ENCODE peak calls at places on chromosome 15, in nine cellular contexts. I is neural crest cell; D is NCI-H748 treated with DMSO at 0.1 percent for 48 hours; T is lung microvascular endothelial cell; Z is naive thymus-derived CD8-positive, alpha-beta T cell; N is NAMALWA; A is GM19239; H is skeletal muscle cell; U is HCT116. R is an unnamed sample.

GRCh38 chr15:31236184-31237041 is 90.2 kb upstream of the KLF13 start:
- DNase-seq in I (no peak), D (peak), T (peak), Z (no peak), N (peak), A (no peak), H (peak), U (no peak), R (peak)

GRCh38 chr15:72169921-72170611 is 27.5 kb downstream of the GRAMD2A start:
- DNase-seq in I (no peak), D (no peak), T (no peak), Z (no peak), N (no peak), A (no peak), H (no peak), U (no peak), R (no peak)

GRCh38 chr15:70917955-70918354 is 25.3 kb downstream of the LRRC49 start:
- DNase-seq in I (no peak), D (no peak), T (no peak), Z (no peak), N (no peak), A (no peak), H (no peak), U (no peak), R (no peak)

GRCh38 chr15:63538876-63539275 is 34.5 kb downstream of the USP3 start:
- DNase-seq in I (no peak), D (no peak), T (no peak), Z (no peak), N (no peak), A (no peak), H (no peak), U (no peak), R (no peak)

GRCh38 chr15:95712785-95713184 is 617.7 kb upstream of the NR2F2 start:
- DNase-seq in I (no peak), D (no peak), T (no peak), Z (no peak), N (no peak), A (no peak), H (peak), U (no peak), R (no peak)

GRCh38 chr15:92801774-92802464 is 98.2 kb upstream of the CHD2 start:
- DNase-seq in I (no peak), D (no peak), T (no peak), Z (no peak), N (no peak), A (no peak), H (peak), U (peak), R (no peak)

GRCh38 chr15:84142888-84143337 is 92.7 kb upstream of the GOLGA6L4 start:
- DNase-seq in I (peak), D (peak), T (peak), Z (peak), N (peak), A (peak), H (peak), U (peak), R (peak)

GRCh38 chr15:74413350-74414080 is 20.2 kb downstream of the SEMA7A start:
- DNase-seq in I (no peak), D (no peak), T (no peak), Z (no peak), N (no peak), A (no peak), H (no peak), U (no peak), R (no peak)

GRCh38 chr15:100997442-100997841 is 78.3 kb downstream of the LRRK1 start:
- DNase-seq in I (no peak), D (no peak), T (no peak), Z (no peak), N (no peak), A (no peak), H (no peak), U (no peak), R (no peak)

GRCh38 chr15:83449250-83449671 is 2.1 kb downstream of the SH3GL3 start:
- DNase-seq in I (no peak), D (no peak), T (no peak), Z (no peak), N (no peak), A (no peak), H (no peak), U (no peak), R (no peak)

GRCh38 chr15:60582370-60583036 is 103.6 kb upstream of the ICE2 start:
- DNase-seq in I (no peak), D (no peak), T (peak), Z (no peak), N (no peak), A (no peak), H (no peak), U (no peak), R (no peak)

GRCh38 chr15:70149667-70150404 is 52.1 kb upstream of the TLE3 start:
- DNase-seq in I (no peak), D (no peak), T (no peak), Z (no peak), N (no peak), A (no peak), H (no peak), U (no peak), R (no peak)

GRCh38 chr15:91548588-91548987 is 304.9 kb upstream of the SLCO3A1 start:
- DNase-seq in I (no peak), D (no peak), T (no peak), Z (no peak), N (no peak), A (no peak), H (no peak), U (no peak), R (no peak)

GRCh38 chr15:69994429-69995201 is 103.1 kb downstream of the TLE3 start:
- DNase-seq in I (no peak), D (no peak), T (no peak), Z (no peak), N (peak), A (no peak), H (no peak), U (no peak), R (no peak)

GRCh38 chr15:31197497-31198414 is 96.2 kb upstream of the TRPM1 start:
- DNase-seq in I (no peak), D (no peak), T (peak), Z (peak), N (peak), A (no peak), H (no peak), U (no peak), R (no peak)

GRCh38 chr15:101001796-101002195 is 82.6 kb downstream of the LRRK1 start:
- DNase-seq in I (no peak), D (no peak), T (no peak), Z (no peak), N (no peak), A (no peak), H (no peak), U (no peak), R (no peak)

GRCh38 chr15:25060996-25061620 is 106.3 kb downstream of the SNRPN start:
- DNase-seq in I (no peak), D (no peak), T (no peak), Z (no peak), N (no peak), A (no peak), H (no peak), U (no peak), R (no peak)

GRCh38 chr15:85649372-85649771 is 145.4 kb downstream of the KLHL25 start:
- DNase-seq in I (peak), D (no peak), T (peak), Z (no peak), N (peak), A (no peak), H (peak), U (no peak), R (no peak)

GRCh38 chr15:98009967-98010366 is 49.5 kb downstream of the ARRDC4 start:
- DNase-seq in I (no peak), D (no peak), T (no peak), Z (no peak), N (no peak), A (no peak), H (no peak), U (no peak), R (no peak)

GRCh38 chr15:68348064-68348463 is 70.5 kb downstream of the FEM1B start:
- DNase-seq in I (no peak), D (no peak), T (no peak), Z (no peak), N (no peak), A (no peak), H (no peak), U (no peak), R (no peak)

GRCh38 chr15:73753250-73754130 is at the start of gene INSYN1:
- DNase-seq in I (peak), D (no peak), T (peak), Z (no peak), N (no peak), A (no peak), H (no peak), U (no peak), R (no peak)